ENCODE peak calls at places on chromosomes 12 and 14, in five cellular contexts. H, K, M, B and O are unnamed samples.

GRCh38 chr12:59929091-59929490 is 333.3 kb downstream of the SLC16A7 start:
- DNase-seq in M (peak; percentile 95), K (peak; percentile 83), H (no peak), B (peak; percentile 44), O (no peak)

GRCh38 chr14:105195533-105196227 is 14.6 kb upstream of the NUDT14 start:
- DNase-seq in M (no peak), H (no peak), B (no peak), K (no peak), O (no peak)

GRCh38 chr14:76870146-76870545 is 43.9 kb downstream of the LRRC74A start:
- DNase-seq in M (no peak), K (peak; percentile 36), H (no peak), B (no peak), O (no peak)

GRCh38 chr14:89337161-89337560 is 79.9 kb downstream of the FOXN3 start:
- DNase-seq in H (no peak), M (no peak), K (no peak), B (no peak), O (no peak)

GRCh38 chr12:76080729-76081415 is 3.6 kb downstream of the NAP1L1 start:
- DNase-seq in B (peak; percentile 18), M (no peak), H (no peak), K (peak; percentile 13), O (no peak)

GRCh38 chr12:21677204-21677603 is 19.6 kb upstream of the LDHB start:
- DNase-seq in B (no peak), M (no peak), K (no peak), H (no peak), O (no peak)

GRCh38 chr14:55398679-55399078 is 13.0 kb downstream of the ATG14 start:
- DNase-seq in B (peak; percentile 96), H (no peak), M (peak; percentile 90), K (peak; percentile 99), O (no peak)

GRCh38 chr12:132842449-132843045 is 13.9 kb upstream of the GOLGA3 start:
- DNase-seq in B (no peak), M (no peak), H (no peak), K (no peak), O (no peak)

GRCh38 chr12:114395755-114396152 is 10.2 kb downstream of the TBX5 start:
- DNase-seq in H (no peak), K (no peak), M (no peak), B (no peak), O (no peak)

GRCh38 chr12:124827588-124828184 is 36.0 kb downstream of the SCARB1 start:
- DNase-seq in M (no peak), K (peak; percentile 51), H (no peak), B (peak; percentile 26), O (no peak)

GRCh38 chr14:60807971-60808370 is 73.4 kb downstream of the MNAT1 start:
- DNase-seq in H (no peak), M (no peak), B (peak; percentile 16), K (peak; percentile 86), O (no peak)

GRCh38 chr12:106106892-106107291 is 31.9 kb downstream of the NUAK1 start:
- DNase-seq in K (peak; percentile 87), M (peak; percentile 26), H (no peak), B (peak; percentile 66), O (no peak)

GRCh38 chr12:65023485-65023884 is 97.6 kb downstream of the WIF1 start:
- DNase-seq in M (no peak), K (no peak), B (no peak), H (no peak), O (no peak)

GRCh38 chr12:29159690-29160089 is 10.6 kb downstream of the FAR2 start:
- DNase-seq in H (no peak), M (no peak), K (no peak), B (no peak), O (no peak)

GRCh38 chr12:113555226-113555625 is 83.6 kb upstream of the LHX5 start:
- DNase-seq in H (no peak), K (peak; percentile 46), B (no peak), M (no peak), O (no peak)

GRCh38 chr12:34395056-34396005 is 373.0 kb downstream of the ALG10 start:
- DNase-seq in M (no peak), H (no peak), K (no peak), B (no peak), O (no peak)

GRCh38 chr12:27572486-27573255 is 48.7 kb downstream of the PPFIBP1 start:
- DNase-seq in M (no peak), H (no peak), B (peak; percentile 61), K (peak; percentile 41), O (no peak)

GRCh38 chr12:93813972-93814821 is 137.0 kb downstream of the CRADD start:
- DNase-seq in H (no peak), M (no peak), B (peak; percentile 51), K (no peak), O (no peak)

GRCh38 chr12:68835333-68835908 is 27.4 kb downstream of the MDM2 start:
- DNase-seq in M (no peak), K (no peak), B (no peak), H (no peak), O (peak; percentile 14)

GRCh38 chr12:6263931-6264330 is 46.6 kb upstream of the PLEKHG6 start:
- DNase-seq in H (no peak), M (no peak), B (peak; percentile 50), K (no peak), O (no peak)

GRCh38 chr14:72742682-72743195 is 151.2 kb downstream of the DPF3 start:
- DNase-seq in H (no peak), K (no peak), M (no peak), B (no peak), O (no peak)

GRCh38 chr14:105169776-105170655 is 1.4 kb upstream of the JAG2 start:
- DNase-seq in K (no peak), B (no peak), M (no peak), H (no peak), O (no peak)

GRCh38 chr14:71725802-71726638 is 206.2 kb upstream of the RGS6 start:
- DNase-seq in M (peak; percentile 70), B (peak; percentile 83), H (no peak), K (peak; percentile 34), O (peak; percentile 88)

GRCh38 chr12:121766290-121767039 is 27.0 kb downstream of the RHOF start:
- DNase-seq in K (no peak), B (peak; percentile 47), H (no peak), M (no peak), O (no peak)

GRCh38 chr12:130396667-130397066 is 59.0 kb downstream of the PIWIL1 start:
- DNase-seq in K (no peak), B (no peak), H (no peak), M (no peak), O (no peak)

GRCh38 chr14:104650057-104650980 is 39.1 kb upstream of the INF2 start:
- DNase-seq in K (peak; percentile 59), M (no peak), B (peak; percentile 29), H (no peak), O (no peak)

GRCh38 chr14:87952307-87953094 is 40.5 kb downstream of the GALC start:
- DNase-seq in B (no peak), H (no peak), K (no peak), M (no peak), O (no peak)

GRCh38 chr12:69298947-69299346 is 49.2 kb upstream of the LYZ start:
- DNase-seq in K (no peak), M (peak; percentile 74), B (no peak), H (no peak), O (no peak)

GRCh38 chr14:36723551-36723950 is 61.9 kb downstream of the PAX9 start:
- DNase-seq in M (no peak), K (no peak), B (no peak), H (no peak), O (no peak)

GRCh38 chr12:100717733-100718067 is 76.9 kb upstream of the ANO4 start:
- DNase-seq in H (no peak), M (no peak), B (peak; percentile 6), K (no peak), O (no peak)
- H3K4me3 ChIP-seq in H (no peak overlapping the region), M (peak overlapping the region; percentile 38), B (peak overlapping the region; percentile 48), K (no peak overlapping the region), O (peak overlapping the region; percentile 78)

GRCh38 chr14:94689218-94689984 is 77.2 kb downstream of the SERPINA3 start:
- DNase-seq in H (peak; percentile 23), K (peak; percentile 48), M (peak; percentile 23), B (peak; percentile 31), O (no peak)
- TF ChIP-seq EZH2 in H (no peak), K (no peak), M (no peak), B (no peak), O (no peak)

GRCh38 chr12:58886474-58886873 is 33.8 kb downstream of the LRIG3 start:
- DNase-seq in B (no peak), H (no peak), M (no peak), K (no peak), O (no peak)
- H3K4me3 ChIP-seq in B (no peak overlapping the region), H (no peak overlapping the region), M (no peak overlapping the region), K (no peak overlapping the region), O (no peak overlapping the region)

GRCh38 chr12:52091869-52092268 is 12.4 kb downstream of the SMIM41 start:
- DNase-seq in H (no peak), B (no peak), M (no peak), K (no peak), O (no peak)

GRCh38 chr12:52093346-52093745 is 13.8 kb downstream of the SMIM41 start:
- DNase-seq in B (no peak), H (no peak), K (no peak), M (no peak), O (no peak)

GRCh38 chr12:52097045-52097666 is 17.7 kb downstream of the SMIM41 start:
- DNase-seq in M (no peak), H (no peak), K (no peak), B (no peak), O (no peak)

GRCh38 chr12:52091061-52091460 is 11.6 kb downstream of the SMIM41 start:
- DNase-seq in K (no peak), H (no peak), B (no peak), M (no peak), O (no peak)

GRCh38 chr12:52096332-52097044 is 17.0 kb downstream of the SMIM41 start:
- DNase-seq in M (no peak), B (no peak), H (no peak), K (no peak), O (no peak)
- TF ChIP-seq EZH2 in M (no peak), B (no peak), H (no peak), K (no peak), O (no peak)

DNA sequence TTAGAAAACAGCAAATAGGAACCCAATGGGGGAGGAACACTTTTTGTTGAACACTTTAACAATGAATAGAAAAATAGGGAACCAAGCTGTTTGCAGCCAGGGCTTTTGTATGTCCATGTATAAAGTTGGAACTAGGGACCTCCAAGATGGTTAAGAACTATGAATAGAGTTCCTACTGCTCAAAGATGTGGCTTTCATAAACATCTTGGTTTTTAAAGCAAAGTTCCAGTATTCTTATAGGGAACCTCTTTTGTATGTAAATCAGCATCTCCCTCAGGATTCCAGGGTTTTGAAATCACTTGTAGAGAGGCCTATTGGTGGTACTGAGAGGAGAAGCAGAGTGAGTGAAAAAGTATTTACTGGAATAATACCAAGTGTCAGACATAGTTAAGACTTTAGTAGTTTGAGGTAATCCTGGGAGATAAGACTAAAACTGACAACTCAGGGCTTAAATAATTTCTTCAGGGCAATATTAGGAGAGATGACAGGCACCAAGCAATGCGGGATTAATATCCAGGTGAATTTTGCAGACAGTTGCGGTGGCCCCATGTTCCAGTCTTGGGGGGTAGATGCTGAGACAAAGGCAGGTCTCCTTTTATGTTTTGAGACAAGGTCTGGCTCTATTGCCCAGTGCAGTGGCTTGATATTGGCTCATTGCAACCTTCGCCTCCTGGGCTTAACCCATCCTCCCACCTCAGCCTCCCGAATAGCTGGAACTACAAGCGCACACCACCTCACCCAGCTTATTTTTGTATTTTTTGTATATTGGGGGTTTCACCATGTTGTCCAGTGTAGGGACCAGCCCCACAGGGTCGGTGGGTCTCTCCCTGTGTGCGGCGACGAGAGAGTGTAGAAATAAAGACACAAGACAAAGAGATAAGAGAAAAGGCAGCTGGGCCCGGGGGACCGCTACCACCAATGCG is 10.4 kb upstream of the EID3 start:
- DNase-seq in B (peak; percentile 72), K (peak; percentile 1), M (no peak), H (no peak), O (no peak)
- H3K4me3 ChIP-seq in B (peak overlapping the region; percentile 18), K (no peak overlapping the region), M (no peak overlapping the region), H (no peak overlapping the region), O (no peak overlapping the region)